ENCODE peak calls at places on chromosomes 6 and 20, in seven cellular contexts. One of them, this sample, is unnamed.

GRCh38 chr20:59299961-59300340 is 460 bp upstream of the EDN3 start:
- DNase-seq in cardiac muscle cell: no peak
- DNase-seq in fibroblast of the aortic adventitia: no peak
- DNase-seq in progenitor cell of endocrine pancreas: no peak
- DNase-seq in BE2C: no peak
- DNase-seq in choroid plexus epithelial cell: no peak
- DNase-seq in IMR-90: no peak
- DNase-seq in this sample: no peak

GRCh38 chr6:38443341-38443740 is 196.4 kb downstream of the BTBD9 start:
- DNase-seq in BE2C: no peak
- DNase-seq in choroid plexus epithelial cell: no peak
- DNase-seq in fibroblast of the aortic adventitia: peak
- DNase-seq in cardiac muscle cell: peak
- DNase-seq in progenitor cell of endocrine pancreas: no peak
- DNase-seq in IMR-90: no peak
- DNase-seq in this sample: no peak

GRCh38 chr6:109896333-109896732 is 81.8 kb upstream of the GPR6 start:
- DNase-seq in choroid plexus epithelial cell: peak
- DNase-seq in IMR-90: peak
- DNase-seq in fibroblast of the aortic adventitia: peak
- DNase-seq in BE2C: no peak
- DNase-seq in progenitor cell of endocrine pancreas: no peak
- DNase-seq in cardiac muscle cell: no peak
- DNase-seq in this sample: no peak

GRCh38 chr6:145540741-145541140 is 194.6 kb downstream of the EPM2A start:
- DNase-seq in IMR-90: no peak
- DNase-seq in BE2C: no peak
- DNase-seq in cardiac muscle cell: no peak
- DNase-seq in progenitor cell of endocrine pancreas: no peak
- DNase-seq in fibroblast of the aortic adventitia: no peak
- DNase-seq in choroid plexus epithelial cell: no peak
- DNase-seq in this sample: peak

GRCh38 chr6:111591370-111591900 is 14.2 kb downstream of the TRAF3IP2 start:
- DNase-seq in progenitor cell of endocrine pancreas: no peak
- DNase-seq in IMR-90: peak
- DNase-seq in fibroblast of the aortic adventitia: peak
- DNase-seq in cardiac muscle cell: peak
- DNase-seq in choroid plexus epithelial cell: peak
- DNase-seq in BE2C: peak
- DNase-seq in this sample: peak

GRCh38 chr6:12148317-12148801 is 136.2 kb downstream of the HIVEP1 start:
- DNase-seq in IMR-90: peak
- DNase-seq in BE2C: no peak
- DNase-seq in progenitor cell of endocrine pancreas: no peak
- DNase-seq in choroid plexus epithelial cell: peak
- DNase-seq in cardiac muscle cell: peak
- DNase-seq in fibroblast of the aortic adventitia: peak
- DNase-seq in this sample: peak

GRCh38 chr6:53603381-53604121 is 58.6 kb upstream of the GCLC start:
- DNase-seq in IMR-90: peak
- DNase-seq in fibroblast of the aortic adventitia: peak
- DNase-seq in cardiac muscle cell: peak
- DNase-seq in progenitor cell of endocrine pancreas: no peak
- DNase-seq in BE2C: no peak
- DNase-seq in choroid plexus epithelial cell: peak
- DNase-seq in this sample: peak

GRCh38 chr20:35991142-35991771 is 22.9 kb downstream of the CNBD2 start:
- DNase-seq in fibroblast of the aortic adventitia: peak
- DNase-seq in choroid plexus epithelial cell: peak
- DNase-seq in IMR-90: peak
- DNase-seq in cardiac muscle cell: peak
- DNase-seq in progenitor cell of endocrine pancreas: no peak
- DNase-seq in BE2C: peak
- DNase-seq in this sample: peak

GRCh38 chr6:89859744-89860143 is 30.1 kb downstream of the CASP8AP2 start:
- DNase-seq in choroid plexus epithelial cell: no peak
- DNase-seq in fibroblast of the aortic adventitia: no peak
- DNase-seq in cardiac muscle cell: no peak
- DNase-seq in IMR-90: no peak
- DNase-seq in progenitor cell of endocrine pancreas: no peak
- DNase-seq in BE2C: no peak
- DNase-seq in this sample: no peak

GRCh38 chr6:21907291-21907690 is 313.7 kb downstream of the SOX4 start:
- DNase-seq in progenitor cell of endocrine pancreas: no peak
- DNase-seq in choroid plexus epithelial cell: no peak
- DNase-seq in cardiac muscle cell: peak
- DNase-seq in BE2C: no peak
- DNase-seq in fibroblast of the aortic adventitia: no peak
- DNase-seq in IMR-90: no peak
- DNase-seq in this sample: no peak

GRCh38 chr6:86856937-86857563 is 80.3 kb upstream of the HTR1E start:
- DNase-seq in cardiac muscle cell: peak
- DNase-seq in BE2C: peak
- DNase-seq in fibroblast of the aortic adventitia: peak
- DNase-seq in progenitor cell of endocrine pancreas: peak
- DNase-seq in IMR-90: peak
- DNase-seq in choroid plexus epithelial cell: peak
- DNase-seq in this sample: peak

GRCh38 chr6:150036081-150036480 is 10.7 kb upstream of the RAET1L start:
- DNase-seq in progenitor cell of endocrine pancreas: no peak
- DNase-seq in cardiac muscle cell: no peak
- DNase-seq in IMR-90: no peak
- DNase-seq in fibroblast of the aortic adventitia: no peak
- DNase-seq in choroid plexus epithelial cell: no peak
- DNase-seq in BE2C: no peak
- DNase-seq in this sample: no peak

GRCh38 chr6:20202070-20202658 is 10.1 kb downstream of the MBOAT1 start:
- DNase-seq in cardiac muscle cell: peak
- DNase-seq in choroid plexus epithelial cell: peak
- DNase-seq in IMR-90: peak
- DNase-seq in BE2C: no peak
- DNase-seq in fibroblast of the aortic adventitia: peak
- DNase-seq in progenitor cell of endocrine pancreas: no peak
- DNase-seq in this sample: peak

GRCh38 chr6:141484726-141485125 is 648.0 kb upstream of the GJE1 start:
- DNase-seq in choroid plexus epithelial cell: peak
- DNase-seq in progenitor cell of endocrine pancreas: no peak
- DNase-seq in cardiac muscle cell: peak
- DNase-seq in fibroblast of the aortic adventitia: peak
- DNase-seq in IMR-90: peak
- DNase-seq in BE2C: no peak
- DNase-seq in this sample: no peak

DNA sequence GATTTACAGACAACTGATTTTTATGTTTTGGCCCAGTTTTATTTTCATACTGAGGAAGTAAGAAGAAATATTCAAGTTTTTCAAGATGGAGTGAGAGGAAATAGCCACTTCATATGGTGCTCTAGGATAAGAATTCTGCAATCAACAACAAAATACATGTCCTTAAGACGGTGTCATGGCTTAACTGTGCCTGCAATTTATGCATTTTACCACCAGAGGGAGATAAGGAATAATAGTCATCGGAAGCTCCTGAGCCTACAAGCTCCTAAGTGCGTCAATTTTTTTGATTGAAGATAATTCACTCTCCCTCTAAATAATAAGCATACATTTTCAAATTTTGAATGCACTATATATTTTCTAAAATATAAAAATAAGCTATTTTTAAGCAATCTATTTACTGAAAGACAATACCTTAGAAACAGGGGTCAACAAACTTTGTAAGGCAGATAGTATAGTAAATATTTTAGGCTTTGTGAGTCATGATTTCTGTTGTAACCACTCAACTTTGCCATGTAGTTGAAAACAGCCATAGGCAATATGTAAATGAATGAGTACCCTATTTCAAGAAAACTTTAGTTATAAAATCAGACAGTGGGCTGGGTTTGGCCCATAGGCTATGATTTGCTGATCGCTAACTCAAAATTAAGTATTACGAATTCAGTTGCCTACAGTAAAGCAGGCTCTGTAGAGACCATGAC is 230.9 kb upstream of the DTNBP1 start:
- DNase-seq in choroid plexus epithelial cell: peak
- DNase-seq in BE2C: no peak
- DNase-seq in fibroblast of the aortic adventitia: peak
- DNase-seq in IMR-90: peak
- DNase-seq in cardiac muscle cell: peak
- DNase-seq in progenitor cell of endocrine pancreas: no peak
- DNase-seq in this sample: peak
- TF ChIP-seq CTCF in choroid plexus epithelial cell: peak
- TF ChIP-seq CTCF in BE2C: peak
- TF ChIP-seq CTCF in fibroblast of the aortic adventitia: peak
- TF ChIP-seq CTCF in IMR-90: no peak
- TF ChIP-seq CTCF in cardiac muscle cell: peak
- TF ChIP-seq CTCF in progenitor cell of endocrine pancreas: peak
- TF ChIP-seq CTCF in this sample: peak

DNA sequence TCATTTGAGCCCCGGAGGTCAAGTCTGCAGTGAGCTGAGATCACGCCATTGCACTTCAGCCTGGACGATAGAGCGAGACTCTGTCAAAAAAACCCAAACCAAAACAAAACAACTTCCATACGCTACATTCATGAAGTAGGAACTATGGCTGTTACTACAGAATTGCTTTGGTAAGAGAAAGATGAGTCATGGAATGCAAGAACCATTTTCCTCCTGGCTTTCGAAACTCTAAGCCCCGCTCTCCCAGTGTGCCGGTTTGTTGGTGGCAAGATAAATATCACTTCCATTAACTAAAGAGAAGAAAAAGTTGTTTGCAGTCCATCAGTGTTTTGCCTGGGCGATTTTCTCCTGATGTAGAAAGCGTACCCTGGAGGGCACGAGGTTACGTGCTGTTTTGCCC is 61.3 kb downstream of the ZDHHC14 start:
- DNase-seq in choroid plexus epithelial cell: peak
- DNase-seq in IMR-90: peak
- DNase-seq in BE2C: no peak
- DNase-seq in fibroblast of the aortic adventitia: peak
- DNase-seq in cardiac muscle cell: peak
- DNase-seq in progenitor cell of endocrine pancreas: no peak
- DNase-seq in this sample: peak
- TF ChIP-seq CTCF in choroid plexus epithelial cell: no peak
- TF ChIP-seq CTCF in IMR-90: no peak
- TF ChIP-seq CTCF in BE2C: no peak
- TF ChIP-seq CTCF in fibroblast of the aortic adventitia: no peak
- TF ChIP-seq CTCF in cardiac muscle cell: no peak
- TF ChIP-seq CTCF in progenitor cell of endocrine pancreas: no peak
- TF ChIP-seq CTCF in this sample: no peak

GRCh38 chr6:107656381-107656780 is 166.5 kb downstream of the SOBP start:
- DNase-seq in progenitor cell of endocrine pancreas: no peak
- DNase-seq in choroid plexus epithelial cell: peak
- DNase-seq in cardiac muscle cell: no peak
- DNase-seq in IMR-90: peak
- DNase-seq in BE2C: no peak
- DNase-seq in fibroblast of the aortic adventitia: peak
- DNase-seq in this sample: no peak

GRCh38 chr6:107653861-107654394 is 164.0 kb downstream of the SOBP start:
- DNase-seq in cardiac muscle cell: no peak
- DNase-seq in fibroblast of the aortic adventitia: no peak
- DNase-seq in IMR-90: no peak
- DNase-seq in choroid plexus epithelial cell: no peak
- DNase-seq in progenitor cell of endocrine pancreas: no peak
- DNase-seq in BE2C: no peak
- DNase-seq in this sample: no peak

GRCh38 chr6:107656883-107657282 is 167.0 kb downstream of the SOBP start:
- DNase-seq in fibroblast of the aortic adventitia: no peak
- DNase-seq in cardiac muscle cell: no peak
- DNase-seq in choroid plexus epithelial cell: no peak
- DNase-seq in progenitor cell of endocrine pancreas: no peak
- DNase-seq in IMR-90: no peak
- DNase-seq in BE2C: no peak
- DNase-seq in this sample: no peak

GRCh38 chr6:107654736-107655135 is 164.8 kb downstream of the SOBP start:
- DNase-seq in progenitor cell of endocrine pancreas: no peak
- DNase-seq in cardiac muscle cell: no peak
- DNase-seq in fibroblast of the aortic adventitia: no peak
- DNase-seq in choroid plexus epithelial cell: no peak
- DNase-seq in BE2C: no peak
- DNase-seq in IMR-90: no peak
- DNase-seq in this sample: no peak

GRCh38 chr6:107655245-107655644 is 165.3 kb downstream of the SOBP start:
- DNase-seq in choroid plexus epithelial cell: peak
- DNase-seq in cardiac muscle cell: no peak
- DNase-seq in IMR-90: no peak
- DNase-seq in BE2C: peak
- DNase-seq in fibroblast of the aortic adventitia: no peak
- DNase-seq in progenitor cell of endocrine pancreas: no peak
- DNase-seq in this sample: no peak
- TF ChIP-seq CTCF in choroid plexus epithelial cell: peak
- TF ChIP-seq CTCF in cardiac muscle cell: no peak
- TF ChIP-seq CTCF in IMR-90: no peak
- TF ChIP-seq CTCF in BE2C: peak
- TF ChIP-seq CTCF in fibroblast of the aortic adventitia: no peak
- TF ChIP-seq CTCF in progenitor cell of endocrine pancreas: peak
- TF ChIP-seq CTCF in this sample: no peak

DNA sequence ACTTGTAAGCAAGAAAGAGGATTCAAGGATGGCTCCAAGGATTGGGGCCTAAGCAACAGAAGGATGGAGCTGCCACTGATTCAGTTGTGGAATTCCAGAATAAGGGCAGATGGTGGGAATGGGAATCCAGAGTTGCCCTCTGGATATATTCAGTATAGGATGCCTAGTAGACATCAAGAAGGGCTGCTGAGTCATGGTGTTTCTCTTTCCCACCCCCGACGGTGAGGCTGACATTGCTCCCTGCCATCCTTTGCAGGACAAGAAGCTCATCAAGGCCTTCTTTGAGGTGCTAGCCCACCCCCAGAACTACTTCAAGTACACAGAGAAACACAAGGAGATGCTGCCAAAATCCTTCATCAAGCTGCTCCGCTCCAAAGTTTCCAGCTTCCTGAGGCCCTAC is 11.2 kb upstream of the ZNF76 start:
- DNase-seq in fibroblast of the aortic adventitia: peak
- DNase-seq in cardiac muscle cell: no peak
- DNase-seq in IMR-90: peak
- DNase-seq in BE2C: no peak
- DNase-seq in choroid plexus epithelial cell: no peak
- DNase-seq in progenitor cell of endocrine pancreas: no peak
- DNase-seq in this sample: no peak
- TF ChIP-seq CTCF in fibroblast of the aortic adventitia: no peak
- TF ChIP-seq CTCF in cardiac muscle cell: no peak
- TF ChIP-seq CTCF in IMR-90: no peak
- TF ChIP-seq CTCF in BE2C: no peak
- TF ChIP-seq CTCF in choroid plexus epithelial cell: no peak
- TF ChIP-seq CTCF in progenitor cell of endocrine pancreas: no peak
- TF ChIP-seq CTCF in this sample: no peak

GRCh38 chr6:80010296-80010695 is 5.8 kb downstream of the TTK start:
- DNase-seq in progenitor cell of endocrine pancreas: no peak
- DNase-seq in choroid plexus epithelial cell: no peak
- DNase-seq in BE2C: no peak
- DNase-seq in cardiac muscle cell: no peak
- DNase-seq in IMR-90: no peak
- DNase-seq in fibroblast of the aortic adventitia: no peak
- DNase-seq in this sample: no peak
- TF ChIP-seq CTCF in progenitor cell of endocrine pancreas: no peak
- TF ChIP-seq CTCF in choroid plexus epithelial cell: no peak
- TF ChIP-seq CTCF in BE2C: peak
- TF ChIP-seq CTCF in cardiac muscle cell: no peak
- TF ChIP-seq CTCF in IMR-90: no peak
- TF ChIP-seq CTCF in fibroblast of the aortic adventitia: no peak
- TF ChIP-seq CTCF in this sample: no peak